ENCODE peak calls at places on chromosomes 13 and 19, in seven cellular contexts. B, S, F, L, Z, V and N are unnamed samples.
A peak's percentile ranks its signal among the peaks of the same experiment; 100 is the strongest.

GRCh38 chr19:31314849-31315620 is 34.2 kb downstream of the TSHZ3 start:
- DNase-seq in B (no peak), S (peak; percentile 44), F (no peak), L (no peak), Z (no peak), V (no peak), N (no peak)

GRCh38 chr13:42626461-42626860 is 52.5 kb downstream of the TNFSF11 start:
- DNase-seq in B (no peak), S (no peak), F (no peak), L (no peak), Z (no peak), V (no peak), N (no peak)

GRCh38 chr13:98506343-98507059 is 70.4 kb downstream of the STK24 start:
- DNase-seq in B (no peak), S (peak; percentile 37), F (no peak), L (no peak), Z (peak; percentile 11), V (no peak), N (no peak)

GRCh38 chr13:22187329-22187728 is 516.5 kb downstream of the FGF9 start:
- DNase-seq in B (no peak), S (no peak), F (no peak), L (no peak), Z (no peak), V (no peak), N (no peak)

GRCh38 chr19:21586341-21587116 is 81.1 kb downstream of the ZNF429 start:
- DNase-seq in B (no peak), S (peak; percentile 90), F (no peak), L (peak; percentile 37), Z (no peak), V (no peak), N (peak; percentile 30)

GRCh38 chr13:102774596-102775375 is 1.2 kb upstream of the TEX30 start:
- DNase-seq in B (no peak), S (no peak), F (no peak), L (no peak), Z (no peak), V (no peak), N (no peak)

GRCh38 chr19:14561832-14562351 is 10.0 kb downstream of the NDUFB7 start:
- DNase-seq in B (no peak), S (peak; percentile 74), F (no peak), L (peak; percentile 67), Z (peak; percentile 37), V (no peak), N (peak; percentile 18)

GRCh38 chr19:36028313-36029041 is 4.2 kb downstream of the CLIP3 start:
- DNase-seq in B (no peak), S (no peak), F (no peak), L (no peak), Z (no peak), V (no peak), N (no peak)

GRCh38 chr13:39317284-39317683 is 279.0 kb downstream of the NHLRC3 start:
- DNase-seq in B (no peak), S (no peak), F (peak; percentile 47), L (peak; percentile 25), Z (peak; percentile 61), V (no peak), N (no peak)

GRCh38 chr19:45142728-45143115 is 18.1 kb downstream of the NKPD1 start:
- DNase-seq in B (no peak), S (no peak), F (no peak), L (no peak), Z (no peak), V (no peak), N (no peak)

GRCh38 chr13:30178976-30179375 is 128.4 kb downstream of the KATNAL1 start:
- DNase-seq in B (no peak), S (no peak), F (no peak), L (no peak), Z (no peak), V (no peak), N (no peak)

GRCh38 chr19:49295208-49295880 is 29.6 kb downstream of the SLC6A16 start:
- DNase-seq in B (no peak), S (no peak), F (no peak), L (no peak), Z (no peak), V (no peak), N (no peak)

GRCh38 chr13:66341978-66342377 is 888.2 kb downstream of the PCDH9 start:
- DNase-seq in B (no peak), S (no peak), F (no peak), L (no peak), Z (no peak), V (no peak), N (no peak)

GRCh38 chr19:44988896-44989563 is 12.2 kb upstream of the RELB start:
- DNase-seq in B (peak; percentile 81), S (no peak), F (peak; percentile 52), L (peak; percentile 61), Z (peak; percentile 41), V (peak; percentile 52), N (peak; percentile 75)

GRCh38 chr13:34025746-34026145 is 207.8 kb downstream of the RFC3 start:
- DNase-seq in B (no peak), S (no peak), F (peak; percentile 76), L (no peak), Z (peak; percentile 89), V (no peak), N (no peak)

GRCh38 chr13:40187836-40188591 is 478.4 kb downstream of the FOXO1 start:
- DNase-seq in B (no peak), S (no peak), F (no peak), L (no peak), Z (peak; percentile 12), V (peak; percentile 43), N (no peak)

GRCh38 chr13:68927387-68928026 is 1180.1 kb upstream of the ATXN8OS start:
- DNase-seq in B (peak; percentile 10), S (no peak), F (peak; percentile 60), L (no peak), Z (peak; percentile 25), V (no peak), N (peak; percentile 70)

GRCh38 chr19:11047856-11048255 is 41.4 kb upstream of the LDLR start:
- DNase-seq in B (no peak), S (no peak), F (no peak), L (no peak), Z (no peak), V (no peak), N (no peak)

GRCh38 chr13:88031980-88032562 is 360.9 kb downstream of the SLITRK5 start:
- DNase-seq in B (no peak), S (no peak), F (peak; percentile 45), L (no peak), Z (peak; percentile 65), V (no peak), N (no peak)

GRCh38 chr19:37334179-37335071 is 36.5 kb upstream of the ZNF527 start:
- DNase-seq in B (peak; percentile 97), S (peak; percentile 71), F (no peak), L (peak; percentile 95), Z (peak; percentile 91), V (peak; percentile 52), N (peak; percentile 94)

GRCh38 chr19:10517760-10518443 is 655 bp upstream of the S1PR5 start:
- DNase-seq in B (peak; percentile 45), S (peak; percentile 73), F (peak; percentile 41), L (peak; percentile 52), Z (no peak), V (peak; percentile 37), N (peak; percentile 19)

DNA sequence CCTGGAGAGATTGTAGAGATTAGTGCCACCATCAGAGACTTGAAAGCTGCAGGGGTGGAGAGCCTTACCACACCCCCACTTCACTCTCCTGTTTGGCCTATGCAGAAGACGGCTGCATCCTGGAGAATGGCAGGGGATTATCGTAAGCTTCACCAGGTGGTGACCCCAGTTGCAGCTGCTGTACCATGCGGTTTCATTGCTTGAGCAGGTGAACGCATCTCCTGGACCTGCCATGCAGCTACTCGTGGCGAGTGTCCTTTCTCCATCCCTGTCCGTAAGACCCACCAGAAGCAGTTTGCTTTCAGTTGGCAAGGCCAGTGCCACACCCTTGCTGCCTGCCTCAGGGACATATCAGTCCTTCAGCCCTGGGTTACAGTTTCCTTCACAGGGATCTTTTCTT is 21.2 kb downstream of the PPP5C start:
- DNase-seq in B (no peak), S (no peak), F (no peak), L (no peak), Z (no peak), V (no peak), N (no peak)
- H3K36me3 ChIP-seq in B (peaks cover 23% of the 10 kb centered on the region), S (peaks cover 52% of the 10 kb centered on the region), F (peaks cover 5% of the 10 kb centered on the region), L (peaks cover 45% of the 10 kb centered on the region), Z (peaks cover 1% of the 10 kb centered on the region), V (peaks cover 23% of the 10 kb centered on the region), N (no peaks in the 10 kb centered on the region)

GRCh38 chr19:991932-992669 is 8.0 kb downstream of the WDR18 start:
- DNase-seq in B (no peak), S (peak; percentile 84), F (no peak), L (no peak), Z (no peak), V (no peak), N (no peak)

GRCh38 chr19:992670-993055 is 7.6 kb upstream of the GRIN3B start:
- DNase-seq in B (no peak), S (no peak), F (no peak), L (no peak), Z (no peak), V (no peak), N (no peak)

GRCh38 chr19:993831-994393 is 6.3 kb upstream of the GRIN3B start:
- DNase-seq in B (no peak), S (peak; percentile 86), F (no peak), L (no peak), Z (no peak), V (no peak), N (no peak)

GRCh38 chr19:994516-994915 is 5.7 kb upstream of the GRIN3B start:
- DNase-seq in B (no peak), S (peak; percentile 75), F (no peak), L (no peak), Z (no peak), V (no peak), N (no peak)

GRCh38 chr19:993361-993830 is 6.8 kb upstream of the GRIN3B start:
- DNase-seq in B (no peak), S (peak; percentile 68), F (no peak), L (no peak), Z (no peak), V (no peak), N (no peak)
- H3K4me1 ChIP-seq in B (peaks cover 15% of the 10 kb centered on the region), S (peaks cover 19% of the 10 kb centered on the region), F (peaks cover 8% of the 10 kb centered on the region), L (peaks cover 9% of the 10 kb centered on the region), Z (no peaks in the 10 kb centered on the region), V (peaks cover 14% of the 10 kb centered on the region), N (peaks cover 11% of the 10 kb centered on the region)

GRCh38 chr19:810077-810855 is 11.5 kb downstream of the PLPPR3 start:
- DNase-seq in B (no peak), S (peak; percentile 67), F (no peak), L (peak; percentile 18), Z (no peak), V (no peak), N (no peak)
- H3K36me3 ChIP-seq in B (peaks cover 81% of the 10 kb centered on the region), S (peaks cover 92% of the 10 kb centered on the region), F (peaks cover 43% of the 10 kb centered on the region), L (peaks cover 79% of the 10 kb centered on the region), Z (peaks cover 52% of the 10 kb centered on the region), V (peaks cover 78% of the 10 kb centered on the region), N (peaks cover 5% of the 10 kb centered on the region)

GRCh38 chr19:17848598-17849292 is 963 bp upstream of the JAK3 start:
- DNase-seq in B (no peak), S (no peak), F (no peak), L (no peak), Z (no peak), V (no peak), N (no peak)

GRCh38 chr19:17843908-17844490 is 3.8 kb downstream of the JAK3 start:
- DNase-seq in B (no peak), S (peak; percentile 66), F (no peak), L (no peak), Z (no peak), V (no peak), N (no peak)

GRCh38 chr19:17847538-17848366 is at the start of gene JAK3:
- DNase-seq in B (peak; percentile 88), S (peak; percentile 87), F (no peak), L (peak; percentile 64), Z (peak; percentile 52), V (peak; percentile 91), N (peak; percentile 82)

GRCh38 chr19:17843428-17843827 is 4.4 kb downstream of the JAK3 start:
- DNase-seq in B (no peak), S (no peak), F (no peak), L (no peak), Z (no peak), V (no peak), N (no peak)

GRCh38 chr19:17846146-17846545 is 1.6 kb downstream of the JAK3 start:
- DNase-seq in B (no peak), S (no peak), F (no peak), L (no peak), Z (no peak), V (peak; percentile 43), N (no peak)
- H3K4me1 ChIP-seq in B (peaks cover 21% of the 10 kb centered on the region), S (peaks cover 22% of the 10 kb centered on the region), F (peaks cover 23% of the 10 kb centered on the region), L (peaks cover 84% of the 10 kb centered on the region), Z (peaks cover 2% of the 10 kb centered on the region), V (peaks cover 64% of the 10 kb centered on the region), N (peaks cover 5% of the 10 kb centered on the region)